ENCODE peak calls at places on chromosome 10, in nine cellular contexts. O is H4; W is tibial nerve; X is stomach; Z is tibial artery; N is activated T-cell treated with anti-CD3 and anti-CD28 coated beads, Interleukin-2, amount 50 U/mL, for 48 hours; E is fibroblast of the conjunctiva; C is activated T-helper 1 cell treated with anti-CD3 and anti-CD28 coated beads, Interleukin-2, amount 50 U/mL, for 16 hours; A is osteocyte. B is an unnamed sample.

GRCh38 chr10:110903280-110904278 is 15.4 kb downstream of the BBIP1 start:
- DNase-seq in O (no peak), E (no peak), C (no peak), Z (no peak), W (no peak), A (no peak), X (no peak), N (peak), B (no peak)

GRCh38 chr10:126661356-126661755 is 9.1 kb downstream of the C10orf90 start:
- DNase-seq in O (no peak), W (no peak), X (no peak), N (no peak), A (no peak), Z (no peak), E (no peak), C (no peak), B (no peak)

GRCh38 chr10:16828114-16828568 is 10.9 kb upstream of the RSU1 start:
- DNase-seq in Z (peak), O (peak), X (peak), A (no peak), C (peak), E (peak), N (peak), W (no peak), B (peak)

GRCh38 chr10:22042557-22043326 is 39.2 kb upstream of the DNAJC1 start:
- DNase-seq in O (peak), Z (no peak), C (no peak), X (no peak), N (no peak), W (no peak), A (no peak), E (no peak), B (no peak)

GRCh38 chr10:90945496-90946070 is 24.7 kb upstream of the ANKRD1 start:
- DNase-seq in X (no peak), C (no peak), W (no peak), A (no peak), E (no peak), Z (no peak), O (no peak), N (no peak), B (no peak)

GRCh38 chr10:79980711-79981110 is 31.8 kb upstream of the SFTPD start:
- DNase-seq in A (no peak), C (no peak), X (no peak), N (no peak), W (no peak), Z (no peak), O (no peak), E (no peak), B (no peak)

GRCh38 chr10:71651953-71652352 is 67.6 kb downstream of the C10orf105 start:
- DNase-seq in N (no peak), W (no peak), A (no peak), Z (no peak), E (no peak), X (no peak), O (no peak), C (no peak), B (no peak)

GRCh38 chr10:16944081-16944922 is 127.1 kb upstream of the RSU1 start:
- DNase-seq in O (no peak), W (no peak), A (no peak), Z (no peak), N (no peak), X (no peak), C (no peak), E (peak), B (no peak)

GRCh38 chr10:52666931-52667330 is 105.7 kb downstream of the MBL2 start:
- DNase-seq in X (no peak), O (no peak), Z (no peak), E (no peak), A (no peak), C (no peak), N (no peak), W (no peak), B (no peak)

GRCh38 chr10:57657164-57657765 is 610.4 kb downstream of the IPMK start:
- DNase-seq in N (peak), E (peak), A (no peak), W (peak), C (no peak), O (peak), X (peak), Z (no peak), B (peak)

GRCh38 chr10:6195891-6196290 is 6.8 kb upstream of the PFKFB3 start:
- DNase-seq in W (no peak), E (no peak), C (no peak), O (no peak), Z (peak), N (no peak), A (no peak), X (no peak), B (no peak)

GRCh38 chr10:132685121-132685891 is 100.6 kb downstream of the NKX6-2 start:
- DNase-seq in X (peak), O (peak), A (peak), C (no peak), N (peak), Z (peak), W (peak), E (no peak), B (peak)

GRCh38 chr10:122780391-122780790 is 65.3 kb downstream of the CUZD1 start:
- DNase-seq in W (no peak), X (no peak), A (no peak), O (peak), Z (no peak), E (no peak), N (no peak), C (no peak), B (no peak)

GRCh38 chr10:116742367-116743265 is at the start of gene HSPA12A:
- DNase-seq in O (peak), N (peak), C (peak), E (peak), W (peak), A (peak), X (peak), Z (peak), B (peak)

GRCh38 chr10:13953371-13953770 is 366.6 kb downstream of the PRPF18 start:
- DNase-seq in X (no peak), A (no peak), Z (no peak), N (no peak), W (no peak), C (no peak), E (no peak), O (no peak), B (no peak)

GRCh38 chr10:42898037-42898960 is 115.7 kb downstream of the BMS1 start:
- DNase-seq in Z (no peak), X (no peak), O (no peak), E (no peak), C (no peak), N (no peak), W (no peak), A (no peak), B (no peak)

GRCh38 chr10:60123172-60123571 is 216.8 kb upstream of the CCDC6 start:
- DNase-seq in A (no peak), Z (no peak), N (no peak), X (no peak), O (no peak), W (no peak), E (peak), C (no peak), B (peak)